ENCODE peak calls at places on chromosomes 6 and 20, in nine cellular contexts. X is cardiac muscle cell, V is heart right ventricle, P is aorta, Z is transverse colon, N is uterus, C is brain microvascular endothelial cell, B is RWPE2, I is adrenal gland. K is an unnamed sample.

GRCh38 chr6:156080371-156080770 is 624.7 kb upstream of the NOX3 start:
- DNase-seq in P (no peak), C (no peak), X (no peak), V (no peak), B (no peak), N (no peak), Z (no peak), I (no peak), K (no peak)

GRCh38 chr6:83369692-83370091 is 61.2 kb downstream of the ME1 start:
- DNase-seq in V (no peak), I (no peak), B (no peak), X (no peak), C (no peak), N (no peak), P (no peak), Z (no peak), K (no peak)

GRCh38 chr6:3208096-3208774 is 19.2 kb downstream of the TUBB2B start:
- DNase-seq in Z (no peak), I (no peak), P (peak; percentile 91), B (no peak), X (no peak), N (no peak), C (peak; percentile 89), V (no peak), K (no peak)

GRCh38 chr6:35047265-35048011 is 93.7 kb downstream of the TCP11 start:
- DNase-seq in Z (peak; percentile 26), P (no peak), N (no peak), C (peak; percentile 36), V (no peak), X (no peak), B (no peak), I (peak; percentile 57), K (no peak)

GRCh38 chr6:1820165-1820564 is 210.4 kb downstream of the FOXC1 start:
- DNase-seq in N (no peak), V (no peak), I (no peak), X (no peak), B (no peak), C (no peak), P (no peak), Z (no peak), K (no peak)

GRCh38 chr20:53711333-53712211 is 117.9 kb upstream of the ZNF217 start:
- DNase-seq in I (no peak), X (no peak), V (no peak), Z (no peak), P (no peak), C (no peak), N (no peak), B (no peak), K (no peak)

GRCh38 chr6:170022291-170022722 is 268.6 kb downstream of the DLL1 start:
- DNase-seq in C (no peak), N (peak; percentile 7), Z (no peak), B (no peak), I (no peak), X (no peak), P (peak; percentile 62), V (no peak), K (no peak)

GRCh38 chr20:59783020-59784010 is 150.1 kb downstream of the SYCP2 start:
- DNase-seq in C (peak; percentile 42), I (peak; percentile 52), B (peak; percentile 82), Z (peak; percentile 66), P (peak; percentile 73), N (peak; percentile 30), V (peak; percentile 39), X (peak; percentile 44), K (peak; percentile 92)

GRCh38 chr6:137357948-137358266 is 136.3 kb downstream of the OLIG3 start:
- DNase-seq in I (no peak), Z (no peak), V (no peak), N (no peak), B (no peak), X (no peak), P (no peak), C (no peak), K (no peak)

GRCh38 chr6:147874322-147874721 is 365.8 kb downstream of the SAMD5 start:
- DNase-seq in B (no peak), I (no peak), C (no peak), P (no peak), Z (no peak), X (no peak), V (no peak), N (no peak), K (no peak)

GRCh38 chr6:69958978-69959377 is 92.6 kb downstream of the COL19A1 start:
- DNase-seq in V (no peak), X (no peak), Z (no peak), N (no peak), B (no peak), C (no peak), P (no peak), I (no peak), K (no peak)

GRCh38 chr6:121522265-121522664 is 86.8 kb downstream of the GJA1 start:
- DNase-seq in V (peak; percentile 6), C (peak; percentile 98), B (no peak), P (no peak), Z (no peak), I (peak; percentile 67), N (no peak), X (no peak), K (no peak)

DNA sequence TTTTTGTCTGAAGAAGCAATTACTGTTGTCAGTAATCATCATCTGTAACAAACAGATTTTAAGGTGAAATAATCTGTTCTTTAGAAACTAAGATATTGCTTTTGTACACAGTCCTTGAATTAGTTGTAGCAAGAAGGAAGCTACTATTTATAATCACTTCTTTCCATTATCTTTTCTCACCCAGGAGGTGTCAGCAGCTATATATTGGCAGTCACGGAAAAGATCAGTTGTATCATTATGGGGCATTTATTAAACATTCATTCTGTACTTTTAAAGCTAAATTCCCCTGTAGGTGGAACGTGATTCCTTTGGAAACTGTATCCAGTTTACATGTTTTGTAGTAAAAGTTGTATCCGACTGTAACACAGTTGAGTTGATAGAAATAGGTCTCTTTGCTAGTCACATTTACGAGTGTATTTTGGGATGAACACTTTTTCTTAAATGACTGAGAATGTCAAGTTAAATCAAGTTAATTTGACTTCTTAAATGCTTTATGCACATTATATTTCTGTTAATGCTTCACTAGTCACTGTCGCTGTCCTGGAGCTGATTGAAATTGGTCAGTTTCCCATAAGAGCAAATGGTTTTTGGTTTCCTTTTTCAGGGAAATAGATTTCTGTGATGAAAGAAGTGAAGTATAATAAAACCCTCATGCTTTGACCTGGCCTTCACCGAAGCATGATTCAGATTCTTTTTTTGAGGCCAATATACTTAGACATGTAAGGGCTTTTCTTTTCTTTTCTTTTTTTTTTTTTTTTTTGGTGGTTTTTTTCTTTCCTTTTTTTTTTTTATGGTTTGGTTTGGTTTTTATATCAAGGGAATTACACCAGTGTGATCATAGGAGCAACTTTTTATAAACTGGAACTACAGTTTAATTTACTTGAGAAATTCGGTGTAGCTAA is 5.1 kb downstream of the QKI start:
- DNase-seq in V (no peak), I (no peak), B (no peak), C (no peak), Z (no peak), N (no peak), X (no peak), P (no peak), K (no peak)
- H3K4me3 ChIP-seq in V (peak overlapping the region; percentile 5), I (no peak overlapping the region), B (peak overlapping the region; percentile 10), C (peak overlapping the region; percentile 13), Z (peak overlapping the region; percentile 81), N (peak overlapping the region; percentile 14), X (peak overlapping the region; percentile 97), P (peak overlapping the region; percentile 69), K (no peak overlapping the region)

GRCh38 chr6:158654960-158655485 is 5.2 kb downstream of the SYTL3 start:
- DNase-seq in N (no peak), B (no peak), Z (no peak), I (no peak), P (no peak), X (no peak), C (no peak), V (no peak), K (no peak)
- H3K27me3 ChIP-seq in N (no peaks in the 10 kb centered on the region), B (no peaks in the 10 kb centered on the region), Z (no peaks in the 10 kb centered on the region), I (no peaks in the 10 kb centered on the region), P (no peaks in the 10 kb centered on the region), X (no peaks in the 10 kb centered on the region), C (no peaks in the 10 kb centered on the region), V (no peaks in the 10 kb centered on the region), K (no peaks in the 10 kb centered on the region)

GRCh38 chr6:39191236-39191930 is 37.9 kb downstream of the KCNK5 start:
- DNase-seq in C (no peak), N (no peak), V (no peak), Z (peak; percentile 47), X (no peak), P (peak; percentile 19), I (no peak), B (no peak), K (no peak)

GRCh38 chr6:39190545-39191235 is 38.6 kb downstream of the KCNK5 start:
- DNase-seq in X (no peak), N (no peak), V (no peak), I (no peak), B (no peak), Z (no peak), C (no peak), P (peak; percentile 63), K (no peak)

GRCh38 chr6:39189131-39189530 is 40.1 kb downstream of the KCNK5 start:
- DNase-seq in V (no peak), I (no peak), X (no peak), Z (no peak), P (peak; percentile 34), N (no peak), B (no peak), C (no peak), K (no peak)

GRCh38 chr6:39188577-39188976 is 40.7 kb downstream of the KCNK5 start:
- DNase-seq in V (no peak), I (no peak), Z (peak; percentile 67), P (peak; percentile 36), C (no peak), N (no peak), B (no peak), X (no peak), K (no peak)

GRCh38 chr6:39189915-39190544 is 39.2 kb downstream of the KCNK5 start:
- DNase-seq in N (no peak), X (peak; percentile 73), I (peak; percentile 59), Z (peak; percentile 72), P (peak; percentile 76), C (peak; percentile 12), V (no peak), B (no peak), K (peak; percentile 92)
- H3K36me3 ChIP-seq in N (no peaks in the 10 kb centered on the region), X (no peaks in the 10 kb centered on the region), I (no peaks in the 10 kb centered on the region), Z (no peaks in the 10 kb centered on the region), P (no peaks in the 10 kb centered on the region), C (no peaks in the 10 kb centered on the region), V (no peaks in the 10 kb centered on the region), B (peaks cover 2% of the 10 kb centered on the region), K (peaks cover 27% of the 10 kb centered on the region)

DNA sequence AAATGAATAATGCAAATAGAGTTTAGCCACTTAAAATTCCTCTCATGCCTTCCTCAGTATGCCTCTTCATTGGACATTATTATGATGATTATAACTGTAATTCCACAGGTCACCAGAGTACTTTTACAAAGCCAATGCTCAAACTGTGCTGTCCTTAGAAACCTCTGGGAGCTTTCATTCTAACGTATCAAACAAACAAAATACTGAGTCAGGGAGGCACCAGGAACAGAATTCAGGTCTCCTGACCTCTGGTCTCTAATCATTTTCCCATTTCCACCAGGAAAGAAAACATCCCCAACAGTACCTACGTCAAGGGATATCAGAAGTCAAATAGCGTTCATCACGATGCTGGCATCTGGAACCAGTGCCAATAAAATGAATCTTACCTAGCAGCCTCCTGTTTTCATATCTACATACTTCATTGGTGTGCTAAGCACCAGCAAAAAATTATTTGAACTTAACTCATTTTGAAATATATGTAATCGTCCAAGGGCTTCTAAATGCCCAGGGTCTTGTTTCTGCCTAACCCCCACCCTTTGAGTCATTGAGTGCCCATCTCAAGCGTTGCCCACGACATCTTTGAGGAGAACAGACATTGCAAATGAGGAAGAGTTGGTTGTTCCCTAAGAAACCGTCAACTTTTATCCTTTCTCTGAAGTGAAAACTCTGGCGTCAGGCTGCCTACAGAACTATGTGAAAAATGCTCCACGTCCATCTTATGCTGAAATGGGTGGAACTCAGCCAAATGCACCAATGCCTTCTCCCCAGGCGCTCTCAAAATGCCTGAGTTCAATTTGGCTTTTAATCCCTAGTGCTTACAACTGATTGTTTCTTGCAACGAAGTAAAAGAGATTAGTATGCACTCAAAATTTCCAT is 37.8 kb downstream of the NEDD9 start:
- DNase-seq in V (no peak), Z (no peak), X (no peak), I (no peak), C (peak; percentile 90), N (no peak), B (no peak), P (no peak), K (no peak)
- H3K4me3 ChIP-seq in V (no peak overlapping the region), Z (no peak overlapping the region), X (no peak overlapping the region), I (no peak overlapping the region), C (peak overlapping the region; percentile 24), N (no peak overlapping the region), B (no peak overlapping the region), P (no peak overlapping the region), K (no peak overlapping the region)

K was measured in H7.